ENCODE peak calls at places on chromosomes 12 and 14, in seven cellular contexts. Y, D, U, Q, M, B and L are unnamed samples.

GRCh38 chr14:57087841-57088240 is 180.9 kb downstream of the EXOC5 start:
- DNase-seq in M (no peak), Y (no peak), D (no peak), U (no peak), B (no peak), Q (no peak), L (no peak)

GRCh38 chr12:104933128-104933527 is 25.0 kb downstream of the SLC41A2 start:
- DNase-seq in D (no peak), B (no peak), M (no peak), Y (no peak), U (no peak), Q (no peak), L (no peak)

GRCh38 chr14:90645842-90646443 is 170.3 kb downstream of the TTC7B start:
- DNase-seq in D (no peak), U (peak), B (no peak), M (peak), Y (peak), Q (no peak), L (no peak)

GRCh38 chr14:24430682-24431568 is 1.2 kb downstream of the KHNYN start:
- DNase-seq in B (peak), U (no peak), Y (peak), M (no peak), Q (peak), D (no peak), L (peak)

GRCh38 chr12:76080017-76080728 is 4.3 kb downstream of the NAP1L1 start:
- DNase-seq in M (no peak), Q (no peak), B (no peak), Y (no peak), U (no peak), D (no peak), L (no peak)

GRCh38 chr12:92802906-92803305 is 100.1 kb downstream of the PLEKHG7 start:
- DNase-seq in B (no peak), M (no peak), D (no peak), Q (no peak), U (no peak), Y (no peak), L (no peak)

GRCh38 chr14:84064296-84064695 is 1465.6 kb upstream of the FLRT2 start:
- DNase-seq in U (no peak), D (no peak), Q (no peak), M (no peak), B (no peak), Y (no peak), L (no peak)

GRCh38 chr14:90697577-90698206 is 118.5 kb downstream of the TTC7B start:
- DNase-seq in D (peak), U (peak), B (peak), M (peak), Y (peak), Q (peak), L (peak)

GRCh38 chr12:52691076-52691764 is 11.0 kb upstream of the KRT1 start:
- DNase-seq in U (no peak), Q (peak), Y (no peak), D (no peak), B (peak), M (no peak), L (peak)

GRCh38 chr12:65460076-65460475 is 181.6 kb downstream of the MSRB3 start:
- DNase-seq in M (no peak), Q (no peak), U (no peak), B (no peak), D (no peak), Y (no peak), L (no peak)

GRCh38 chr14:102523200-102524025 is 13.8 kb upstream of the ANKRD9 start:
- DNase-seq in Y (no peak), M (no peak), B (no peak), U (no peak), D (no peak), Q (no peak), L (no peak)

GRCh38 chr12:29026419-29026818 is 122.7 kb upstream of the FAR2 start:
- DNase-seq in M (no peak), Y (no peak), Q (no peak), B (no peak), U (no peak), D (no peak), L (no peak)

GRCh38 chr14:96554315-96554910 is 52.2 kb downstream of the PAPOLA start:
- DNase-seq in U (no peak), Y (no peak), D (no peak), M (no peak), Q (no peak), B (no peak), L (no peak)

GRCh38 chr12:100497105-100497795 is 23.6 kb downstream of the NR1H4 start:
- DNase-seq in Q (no peak), D (no peak), M (no peak), Y (no peak), B (no peak), U (no peak), L (no peak)

GRCh38 chr14:99750746-99751450 is 42.3 kb upstream of the EML1 start:
- DNase-seq in B (no peak), Q (no peak), U (no peak), Y (no peak), D (no peak), M (no peak), L (no peak)

GRCh38 chr12:42904683-42905418 is 315.3 kb upstream of the PRICKLE1 start:
- DNase-seq in U (no peak), M (no peak), Q (no peak), Y (no peak), D (no peak), B (no peak), L (no peak)

GRCh38 chr14:58130121-58130782 is 21.8 kb downstream of the ARMH4 start:
- DNase-seq in Y (no peak), B (no peak), U (no peak), D (no peak), M (no peak), Q (no peak), L (no peak)

GRCh38 chr12:25689996-25690501 is 137.0 kb upstream of the LMNTD1 start:
- DNase-seq in Y (peak), U (no peak), M (no peak), B (no peak), Q (no peak), D (no peak), L (peak)

GRCh38 chr14:91354979-91355685 is 62.5 kb downstream of the CCDC88C start:
- DNase-seq in D (peak), U (no peak), Y (no peak), B (no peak), Q (peak), M (peak), L (no peak)

GRCh38 chr12:54357802-54358619 is 6.3 kb downstream of the GPR84 start:
- DNase-seq in D (no peak), U (no peak), Y (no peak), Q (peak), B (peak), M (no peak), L (no peak)

GRCh38 chr12:73632191-73632590 is 905.4 kb upstream of the ATXN7L3B start:
- DNase-seq in Y (no peak), Q (no peak), M (no peak), B (no peak), U (no peak), D (no peak), L (no peak)

GRCh38 chr14:104694991-104695659 is 5.7 kb downstream of the INF2 start:
- DNase-seq in Y (no peak), D (no peak), B (peak), M (no peak), U (no peak), Q (no peak), L (no peak)

GRCh38 chr12:64452559-64453329 is 824 bp downstream of the TBK1 start:
- DNase-seq in Y (peak), M (peak), U (no peak), B (peak), D (peak), Q (peak), L (no peak)

GRCh38 chr14:103706551-103707328 is 8.5 kb downstream of the XRCC3 start:
- DNase-seq in U (no peak), B (no peak), M (no peak), D (no peak), Y (no peak), Q (no peak), L (no peak)

GRCh38 chr14:36952702-36953101 is 219.7 kb downstream of the SLC25A21 start:
- DNase-seq in D (no peak), U (no peak), B (no peak), Q (no peak), Y (peak), M (peak), L (no peak)

GRCh38 chr14:53603994-53604393 is 352.6 kb downstream of the BMP4 start:
- DNase-seq in U (no peak), Y (no peak), D (no peak), B (no peak), M (no peak), Q (peak), L (no peak)

GRCh38 chr14:68534301-68534700 is 258.6 kb downstream of the ZFP36L1 start:
- DNase-seq in B (no peak), Y (no peak), M (no peak), D (no peak), U (no peak), Q (no peak), L (no peak)

GRCh38 chr14:65462411-65462810 is 49.9 kb downstream of the FUT8 start:
- DNase-seq in M (no peak), B (peak), U (no peak), D (no peak), Q (no peak), Y (peak), L (no peak)

GRCh38 chr12:56947633-56948535 is 9.5 kb downstream of the RDH16 start:
- DNase-seq in M (peak), Q (peak), D (no peak), U (no peak), Y (peak), B (peak), L (no peak)

GRCh38 chr12:26116829-26117228 is 8.0 kb downstream of the BHLHE41 start:
- DNase-seq in Q (no peak), D (no peak), U (no peak), B (no peak), M (no peak), Y (peak), L (no peak)

GRCh38 chr12:89760783-89761182 is 52.1 kb upstream of the ATP2B1 start:
- DNase-seq in Q (peak), M (no peak), U (no peak), B (peak), D (no peak), Y (no peak), L (no peak)

GRCh38 chr12:106246891-106247730 is 709 bp downstream of the CKAP4 start:
- DNase-seq in Y (peak), M (peak), B (peak), D (no peak), Q (peak), U (no peak), L (peak)